ENCODE peak calls at places on chromosomes 11 and 22, in six cellular contexts. One of them, this sample, is unnamed.

GRCh38 chr11:65274734-65275682 is 13.2 kb downstream of the POLA2 start:
- DNase-seq in GM19239: no peak
- DNase-seq in NCI-H345: peak; percentile 25
- DNase-seq in non-pigmented ciliary epithelial cell: peak; percentile 95
- DNase-seq in heart right ventricle: peak; percentile 92
- DNase-seq in NCI-H2029: peak; percentile 43
- DNase-seq in this sample: peak; percentile 65

GRCh38 chr22:35477911-35478582 is 62.6 kb upstream of the RASD2 start:
- DNase-seq in NCI-H345: peak; percentile 75
- DNase-seq in NCI-H2029: peak; percentile 92
- DNase-seq in GM19239: no peak
- DNase-seq in non-pigmented ciliary epithelial cell: no peak
- DNase-seq in heart right ventricle: peak; percentile 76
- DNase-seq in this sample: peak; percentile 56

GRCh38 chr22:27296091-27296675 is 505.4 kb downstream of the MN1 start:
- DNase-seq in NCI-H345: no peak
- DNase-seq in non-pigmented ciliary epithelial cell: no peak
- DNase-seq in heart right ventricle: no peak
- DNase-seq in NCI-H2029: no peak
- DNase-seq in GM19239: no peak
- DNase-seq in this sample: no peak

GRCh38 chr11:2977113-2977512 is 15.0 kb downstream of the NAP1L4 start:
- DNase-seq in NCI-H345: no peak
- DNase-seq in heart right ventricle: no peak
- DNase-seq in GM19239: no peak
- DNase-seq in non-pigmented ciliary epithelial cell: no peak
- DNase-seq in NCI-H2029: no peak
- DNase-seq in this sample: no peak

GRCh38 chr11:130434521-130435223 is 6.3 kb upstream of the ADAMTS8 start:
- DNase-seq in NCI-H345: peak; percentile 82
- DNase-seq in heart right ventricle: peak; percentile 78
- DNase-seq in GM19239: peak; percentile 62
- DNase-seq in NCI-H2029: peak; percentile 65
- DNase-seq in non-pigmented ciliary epithelial cell: no peak
- DNase-seq in this sample: peak; percentile 44

GRCh38 chr11:74449369-74449931 is 17.9 kb downstream of the KCNE3 start:
- DNase-seq in heart right ventricle: peak; percentile 77
- DNase-seq in non-pigmented ciliary epithelial cell: peak; percentile 53
- DNase-seq in NCI-H2029: peak; percentile 86
- DNase-seq in NCI-H345: peak; percentile 91
- DNase-seq in GM19239: peak; percentile 36
- DNase-seq in this sample: peak; percentile 38

GRCh38 chr11:10208045-10208674 is 85.9 kb downstream of the SBF2 start:
- DNase-seq in non-pigmented ciliary epithelial cell: peak; percentile 8
- DNase-seq in NCI-H2029: peak; percentile 39
- DNase-seq in NCI-H345: peak; percentile 45
- DNase-seq in GM19239: peak; percentile 17
- DNase-seq in heart right ventricle: no peak
- DNase-seq in this sample: peak; percentile 11

GRCh38 chr22:36156515-36157419 is 3.8 kb downstream of the APOL3 start:
- DNase-seq in NCI-H2029: peak; percentile 67
- DNase-seq in non-pigmented ciliary epithelial cell: peak; percentile 37
- DNase-seq in heart right ventricle: peak; percentile 94
- DNase-seq in GM19239: no peak
- DNase-seq in NCI-H345: no peak
- DNase-seq in this sample: peak; percentile 56

GRCh38 chr11:117492578-117493251 is 165.1 kb downstream of the CEP164 start:
- DNase-seq in non-pigmented ciliary epithelial cell: no peak
- DNase-seq in heart right ventricle: no peak
- DNase-seq in NCI-H345: no peak
- DNase-seq in NCI-H2029: no peak
- DNase-seq in GM19239: no peak
- DNase-seq in this sample: no peak

GRCh38 chr11:6705905-6706535 is 22.9 kb upstream of the MRPL17 start:
- DNase-seq in NCI-H345: peak; percentile 47
- DNase-seq in heart right ventricle: peak; percentile 56
- DNase-seq in GM19239: peak; percentile 23
- DNase-seq in non-pigmented ciliary epithelial cell: no peak
- DNase-seq in NCI-H2029: no peak
- DNase-seq in this sample: peak; percentile 21

GRCh38 chr22:20093437-20093836 is 13.4 kb downstream of the DGCR8 start:
- DNase-seq in heart right ventricle: peak; percentile 77
- DNase-seq in non-pigmented ciliary epithelial cell: no peak
- DNase-seq in NCI-H345: no peak
- DNase-seq in GM19239: no peak
- DNase-seq in NCI-H2029: no peak
- DNase-seq in this sample: no peak

GRCh38 chr11:7967826-7968225 is 2.6 kb upstream of the NLRP10 start:
- DNase-seq in heart right ventricle: no peak
- DNase-seq in NCI-H345: no peak
- DNase-seq in GM19239: no peak
- DNase-seq in NCI-H2029: no peak
- DNase-seq in non-pigmented ciliary epithelial cell: no peak
- DNase-seq in this sample: no peak

GRCh38 chr22:46959369-46959768 is 196.9 kb downstream of the TBC1D22A start:
- DNase-seq in heart right ventricle: no peak
- DNase-seq in NCI-H2029: no peak
- DNase-seq in NCI-H345: no peak
- DNase-seq in non-pigmented ciliary epithelial cell: no peak
- DNase-seq in GM19239: no peak
- DNase-seq in this sample: no peak

GRCh38 chr22:38835888-38836301 is 7.9 kb downstream of the NPTXR start:
- DNase-seq in heart right ventricle: no peak
- DNase-seq in NCI-H345: no peak
- DNase-seq in non-pigmented ciliary epithelial cell: peak; percentile 17
- DNase-seq in GM19239: no peak
- DNase-seq in NCI-H2029: no peak
- DNase-seq in this sample: peak; percentile 32

GRCh38 chr22:36220457-36220921 is 18.8 kb downstream of the APOL2 start:
- DNase-seq in heart right ventricle: peak; percentile 21
- DNase-seq in NCI-H2029: no peak
- DNase-seq in NCI-H345: peak; percentile 75
- DNase-seq in GM19239: no peak
- DNase-seq in non-pigmented ciliary epithelial cell: no peak
- DNase-seq in this sample: no peak

GRCh38 chr11:61609000-61609969 is 28.4 kb upstream of the SYT7 start:
- DNase-seq in heart right ventricle: no peak
- DNase-seq in GM19239: no peak
- DNase-seq in NCI-H345: no peak
- DNase-seq in NCI-H2029: no peak
- DNase-seq in non-pigmented ciliary epithelial cell: no peak
- DNase-seq in this sample: no peak

GRCh38 chr11:64060861-64061444 is 25.2 kb downstream of the FLRT1 start:
- DNase-seq in NCI-H2029: peak; percentile 26
- DNase-seq in non-pigmented ciliary epithelial cell: no peak
- DNase-seq in heart right ventricle: peak; percentile 30
- DNase-seq in NCI-H345: peak; percentile 41
- DNase-seq in GM19239: peak; percentile 85
- DNase-seq in this sample: peak; percentile 78

GRCh38 chr11:75667268-75667830 is 1.5 kb downstream of the MAP6 start:
- DNase-seq in NCI-H2029: no peak
- DNase-seq in heart right ventricle: peak; percentile 20
- DNase-seq in non-pigmented ciliary epithelial cell: no peak
- DNase-seq in NCI-H345: peak; percentile 63
- DNase-seq in GM19239: no peak
- DNase-seq in this sample: peak; percentile 27

GRCh38 chr11:33044281-33044680 is 4.9 kb downstream of the TCP11L1 start:
- DNase-seq in NCI-H345: no peak
- DNase-seq in heart right ventricle: no peak
- DNase-seq in GM19239: no peak
- DNase-seq in non-pigmented ciliary epithelial cell: no peak
- DNase-seq in NCI-H2029: no peak
- DNase-seq in this sample: peak; percentile 29

GRCh38 chr22:36141481-36141880 is 19.1 kb downstream of the APOL3 start:
- DNase-seq in heart right ventricle: no peak
- DNase-seq in GM19239: no peak
- DNase-seq in NCI-H2029: no peak
- DNase-seq in non-pigmented ciliary epithelial cell: no peak
- DNase-seq in NCI-H345: no peak
- DNase-seq in this sample: no peak

GRCh38 chr11:77418155-77418980 is 55.5 kb downstream of the PAK1 start:
- DNase-seq in heart right ventricle: no peak
- DNase-seq in NCI-H345: no peak
- DNase-seq in NCI-H2029: no peak
- DNase-seq in non-pigmented ciliary epithelial cell: no peak
- DNase-seq in GM19239: no peak
- DNase-seq in this sample: no peak

GRCh38 chr22:49807780-49808708 is 19.6 kb downstream of the BRD1 start:
- DNase-seq in NCI-H345: no peak
- DNase-seq in NCI-H2029: no peak
- DNase-seq in heart right ventricle: no peak
- DNase-seq in non-pigmented ciliary epithelial cell: no peak
- DNase-seq in GM19239: no peak
- DNase-seq in this sample: no peak

GRCh38 chr11:100576044-100577021 is 110.8 kb upstream of the ARHGAP42 start:
- DNase-seq in non-pigmented ciliary epithelial cell: no peak
- DNase-seq in heart right ventricle: peak; percentile 22
- DNase-seq in GM19239: peak; percentile 17
- DNase-seq in NCI-H345: peak; percentile 70
- DNase-seq in NCI-H2029: peak; percentile 34
- DNase-seq in this sample: no peak

GRCh38 chr11:31340903-31341572 is 28.5 kb downstream of the DCDC1 start:
- DNase-seq in NCI-H345: no peak
- DNase-seq in GM19239: no peak
- DNase-seq in NCI-H2029: no peak
- DNase-seq in heart right ventricle: no peak
- DNase-seq in non-pigmented ciliary epithelial cell: no peak
- DNase-seq in this sample: peak; percentile 4

GRCh38 chr11:117176186-117176585 is 2.4 kb upstream of the SIDT2 start:
- DNase-seq in NCI-H2029: no peak
- DNase-seq in NCI-H345: no peak
- DNase-seq in GM19239: no peak
- DNase-seq in heart right ventricle: no peak
- DNase-seq in non-pigmented ciliary epithelial cell: no peak
- DNase-seq in this sample: no peak